ENCODE peak calls at places on chromosomes 7 and 10, in seven cellular contexts. X is AG04450, B is epithelial cell of esophagus, O is fibroblast of lung, H is GM23338, V is suprapubic skin, D is brain microvascular endothelial cell. G is an unnamed sample.

GRCh38 chr7:35537067-35538023 is 157.6 kb downstream of the HERPUD2 start:
- DNase-seq in H (peak), B (peak), O (peak), X (peak), D (peak), V (peak), G (peak)

GRCh38 chr7:130400120-130400572 is 19.9 kb downstream of the CPA1 start:
- DNase-seq in X (no peak), H (no peak), V (no peak), D (no peak), B (no peak), O (peak), G (peak)

GRCh38 chr7:95593343-95593742 is 3.0 kb downstream of the PDK4 start:
- DNase-seq in H (no peak), B (peak), V (no peak), X (no peak), D (no peak), O (no peak), G (no peak)

GRCh38 chr10:100743626-100744135 is 1.7 kb upstream of the PAX2 start:
- DNase-seq in D (no peak), B (peak), H (peak), O (peak), V (no peak), X (no peak), G (no peak)

GRCh38 chr10:12799746-12800145 is 201.8 kb downstream of the CCDC3 start:
- DNase-seq in B (no peak), H (no peak), D (no peak), V (no peak), O (no peak), X (no peak), G (no peak)

GRCh38 chr10:29712108-29712507 is 77.3 kb upstream of the SVIL start:
- DNase-seq in V (no peak), X (no peak), H (peak), B (no peak), D (no peak), O (peak), G (no peak)

GRCh38 chr7:132275811-132276210 is 300.5 kb downstream of the PLXNA4 start:
- DNase-seq in B (no peak), H (no peak), O (no peak), D (no peak), V (no peak), X (no peak), G (no peak)

GRCh38 chr10:28569506-28570159 is 36.7 kb downstream of the WAC start:
- DNase-seq in B (no peak), D (peak), H (no peak), V (no peak), X (peak), O (peak), G (no peak)

GRCh38 chr10:49363309-49364031 is 32.4 kb downstream of the DRGX start:
- DNase-seq in X (no peak), D (no peak), H (no peak), B (no peak), O (no peak), V (no peak), G (no peak)

DNA sequence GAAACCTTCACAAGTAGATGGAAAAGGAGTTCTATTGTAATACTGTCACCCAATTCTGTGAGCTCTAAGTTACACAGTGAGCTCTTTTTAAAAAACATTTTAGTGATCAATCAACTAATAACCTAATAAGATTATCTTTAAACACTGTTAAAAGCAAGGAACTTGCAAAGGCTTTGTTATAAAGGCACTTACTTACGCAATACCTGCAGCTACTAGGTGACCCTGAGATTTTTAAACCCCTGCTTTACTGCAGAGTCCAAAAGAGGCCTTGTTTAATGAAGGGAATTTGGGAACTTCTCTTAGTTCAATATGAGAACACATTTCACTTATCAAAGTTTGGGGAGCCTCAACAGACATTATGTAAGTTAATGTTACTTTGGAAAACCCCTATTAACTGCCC is 53.3 kb downstream of the P4HA1 start:
- DNase-seq in V (no peak), X (no peak), H (peak), D (no peak), O (no peak), B (no peak), G (no peak)
- H3K4me3 ChIP-seq in V (no peak), X (no peak), H (no peak), D (no peak), O (no peak), B (no peak), G (no peak)

GRCh38 chr10:113096111-113097045 is 146.3 kb downstream of the TCF7L2 start:
- DNase-seq in D (no peak), H (no peak), V (no peak), O (no peak), B (peak), X (no peak), G (no peak)
- TF ChIP-seq CTCF in D (no peak), H (no peak), V (no peak), O (no peak), B (no peak), X (no peak), G (no peak)

GRCh38 chr7:114088541-114088940 is 169.7 kb upstream of the PPP1R3A start:
- DNase-seq in X (no peak), O (no peak), H (no peak), V (no peak), B (no peak), D (no peak), G (no peak)

GRCh38 chr7:114085592-114086490 is 167.0 kb upstream of the PPP1R3A start:
- DNase-seq in X (peak), H (peak), V (peak), O (peak), B (peak), D (peak), G (peak)

GRCh38 chr7:114086491-114086905 is 167.7 kb upstream of the PPP1R3A start:
- DNase-seq in X (no peak), V (peak), D (no peak), O (peak), B (no peak), H (peak), G (no peak)

GRCh38 chr7:114086906-114087651 is 168.3 kb upstream of the PPP1R3A start:
- DNase-seq in B (peak), D (peak), H (peak), X (no peak), V (peak), O (peak), G (no peak)

DNA sequence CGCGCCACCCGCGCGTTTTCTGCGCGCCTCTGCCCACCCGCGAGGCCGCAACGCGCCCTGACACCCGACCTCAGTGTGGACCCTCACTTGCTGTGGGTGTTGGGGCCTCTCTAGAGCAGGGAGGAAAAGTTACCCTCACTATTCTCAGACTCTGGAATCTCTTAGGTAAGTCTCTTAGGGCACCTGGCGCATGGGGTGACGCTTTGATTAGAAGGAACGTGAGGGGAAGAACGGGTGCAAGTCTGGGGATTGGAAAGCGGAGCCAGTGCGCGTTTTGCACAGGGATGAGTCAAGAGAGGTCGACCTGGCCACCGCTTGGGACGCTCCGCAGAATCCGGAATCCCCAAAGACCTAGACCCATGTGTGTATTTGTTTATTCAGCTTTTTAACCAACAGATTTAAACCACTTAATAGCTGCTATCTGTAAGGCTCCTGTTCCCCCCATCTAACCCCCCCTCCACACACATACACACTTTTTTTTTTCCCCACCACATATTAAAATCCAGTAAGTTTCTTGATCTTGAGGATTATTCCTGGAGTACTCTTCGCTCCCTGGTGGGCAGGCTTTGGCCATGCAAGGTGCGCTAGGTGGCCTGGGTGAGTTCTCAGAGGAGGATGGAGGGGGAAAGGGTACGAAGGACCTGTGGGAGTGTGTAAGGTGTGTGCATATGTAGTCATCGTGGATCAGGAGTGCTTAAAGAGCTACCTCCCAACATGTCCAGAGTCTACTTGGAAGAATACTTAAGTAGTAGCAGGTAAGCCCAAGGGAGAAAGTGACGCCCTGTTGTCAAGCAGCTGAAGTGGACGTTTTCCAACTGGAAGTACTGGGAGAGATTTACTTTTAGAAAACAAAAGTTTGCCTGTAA is 169.1 kb upstream of the PPP1R3A start:
- DNase-seq in X (no peak), D (no peak), H (peak), B (no peak), V (peak), O (peak), G (no peak)
- H3K4me3 ChIP-seq in X (peak), D (peak), H (peak), B (peak), V (peak), O (peak), G (peak)

GRCh38 chr7:7681191-7681935 is 37.0 kb downstream of the RPA3 start:
- DNase-seq in B (peak), D (peak), O (peak), V (no peak), H (peak), X (no peak), G (peak)
- TF ChIP-seq CTCF in B (peak), D (peak), O (peak), V (peak), H (peak), X (peak), G (peak)

GRCh38 chr10:102462512-102463054 is 11.2 kb upstream of the C10orf95 start:
- DNase-seq in O (no peak), V (no peak), X (no peak), D (no peak), B (no peak), H (no peak), G (no peak)
- H3K4me3 ChIP-seq in O (no peak), V (peak), X (no peak), D (no peak), B (no peak), H (peak), G (no peak)

DNA sequence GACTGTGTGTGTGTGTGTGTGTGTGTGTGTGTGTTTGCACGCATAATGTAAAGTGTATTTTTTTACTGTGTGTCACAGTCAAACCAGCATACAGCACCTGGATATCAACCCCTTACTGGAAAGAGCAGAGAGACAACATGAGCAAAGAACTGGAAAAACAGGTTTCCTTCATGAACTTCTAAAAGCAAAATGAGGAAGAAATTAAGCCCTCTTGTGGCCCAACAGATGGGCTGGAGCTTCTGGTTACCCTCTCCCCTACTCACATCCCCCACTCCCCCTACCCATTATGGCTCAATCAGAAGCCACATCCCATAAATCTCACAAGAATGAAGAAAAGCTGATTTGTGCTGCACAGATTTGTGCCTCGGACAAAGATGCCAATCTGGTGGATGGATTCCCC is 36.2 kb downstream of the PDE1C start:
- DNase-seq in B (peak), X (no peak), V (no peak), D (no peak), O (no peak), H (peak), G (no peak)
- TF ChIP-seq CTCF in B (no peak), X (no peak), V (no peak), D (no peak), O (no peak), H (peak), G (no peak)

GRCh38 chr7:149714081-149714909 is 59.1 kb downstream of the ZNF467 start:
- DNase-seq in O (peak), V (peak), D (peak), H (peak), B (peak), X (peak), G (no peak)

GRCh38 chr7:149715476-149715875 is 57.9 kb downstream of the ZNF467 start:
- DNase-seq in V (no peak), D (no peak), B (peak), O (no peak), X (no peak), H (no peak), G (no peak)

GRCh38 chr7:149713061-149713730 is 60.2 kb downstream of the ZNF467 start:
- DNase-seq in V (peak), H (no peak), B (no peak), D (no peak), X (no peak), O (no peak), G (no peak)

GRCh38 chr7:149714910-149715471 is 58.4 kb downstream of the ZNF467 start:
- DNase-seq in B (peak), X (no peak), H (no peak), V (peak), O (peak), D (no peak), G (no peak)

DNA sequence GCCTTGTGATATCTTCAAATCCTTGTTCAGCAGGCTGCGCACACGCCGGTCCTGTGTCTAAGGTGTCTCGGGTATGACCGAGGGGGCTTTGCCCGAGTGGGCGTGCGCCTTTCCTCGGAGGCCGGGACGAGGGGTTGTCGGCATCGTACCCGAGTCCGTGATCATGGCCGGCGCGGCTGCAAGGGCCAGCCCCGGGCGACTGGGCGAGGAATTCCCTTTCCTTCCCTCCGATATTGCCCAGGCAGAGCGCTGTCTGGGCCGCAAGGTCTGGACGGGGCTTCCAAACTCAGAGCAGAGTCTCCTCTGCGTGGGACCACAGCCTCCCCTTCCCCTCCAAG is 59.7 kb downstream of the ZNF467 start:
- DNase-seq in V (peak), O (no peak), D (no peak), X (no peak), H (peak), B (no peak), G (no peak)
- H3K4me3 ChIP-seq in V (peak), O (no peak), D (no peak), X (no peak), H (peak), B (peak), G (no peak)

DNA sequence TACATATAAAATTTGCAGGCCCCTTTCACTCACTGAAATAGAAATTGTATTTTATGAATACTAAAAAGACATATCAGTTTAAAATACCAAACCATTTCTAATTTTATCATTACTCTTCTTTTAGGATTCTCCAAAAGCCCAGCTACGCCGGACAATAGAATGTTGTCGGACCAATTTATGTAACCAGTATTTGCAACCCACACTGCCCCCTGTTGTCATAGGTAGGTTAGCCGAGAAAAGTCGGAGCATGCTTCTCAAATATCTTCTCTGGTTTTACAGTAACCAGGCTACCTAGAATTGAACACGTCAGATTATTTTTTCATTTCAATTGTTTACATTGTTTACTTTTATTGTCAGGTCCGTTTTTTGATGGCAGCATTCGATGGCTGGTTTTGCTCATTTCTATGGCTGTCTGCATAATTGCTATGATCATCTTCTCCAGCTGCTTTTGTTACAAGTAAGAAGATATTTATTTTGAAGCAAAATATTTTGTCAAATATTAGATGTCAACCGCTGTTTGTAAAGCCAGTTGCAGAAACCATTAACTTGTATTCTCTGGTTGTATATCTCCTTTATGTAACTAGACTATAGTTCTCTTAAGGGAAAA is 57.6 kb downstream of the MMRN2 start:
- DNase-seq in X (no peak), D (peak), B (peak), O (peak), V (no peak), H (peak), G (no peak)
- TF ChIP-seq CTCF in X (peak), D (peak), B (peak), O (peak), V (peak), H (peak), G (peak)

GRCh38 chr7:101952355-101953247 is 135.2 kb downstream of the CUX1 start:
- DNase-seq in O (peak), B (peak), X (peak), H (no peak), D (peak), V (no peak), G (peak)
- H3K4me3 ChIP-seq in O (peak), B (no peak), X (no peak), H (no peak), D (no peak), V (no peak), G (no peak)